ENCODE peak calls at places on chromosomes 2 and 18, in four cellular contexts. R, S, F and C are unnamed samples.

GRCh38 chr2:32061973-32062861 is 1.1 kb upstream of the SPAST start:
- DNase-seq in S (peak; percentile 40), F (peak; percentile 20), R (peak; percentile 43), C (no peak)

GRCh38 chr2:68745006-68745405 is 10.4 kb downstream of the ARHGAP25 start:
- DNase-seq in F (no peak), R (no peak), S (no peak), C (no peak)

GRCh38 chr2:20490300-20491181 is 43.7 kb downstream of the RHOB start:
- DNase-seq in F (no peak), R (no peak), S (peak; percentile 85), C (no peak)

GRCh38 chr2:232927041-232927792 is 57.2 kb downstream of the SNORC start:
- DNase-seq in R (peak; percentile 27), F (no peak), S (peak; percentile 27), C (no peak)

GRCh38 chr18:51253476-51253875 is 56.0 kb upstream of the MEX3C start:
- DNase-seq in R (no peak), S (no peak), F (no peak), C (no peak)

GRCh38 chr2:100580474-100581264 is 17.9 kb downstream of the PDCL3 start:
- DNase-seq in R (no peak), S (no peak), F (peak; percentile 46), C (peak; percentile 81)

GRCh38 chr2:183665976-183666375 is 541.7 kb downstream of the NUP35 start:
- DNase-seq in R (peak; percentile 54), S (no peak), F (no peak), C (no peak)

GRCh38 chr2:209688388-209688787 is 83.2 kb upstream of the UNC80 start:
- DNase-seq in R (no peak), S (no peak), F (no peak), C (no peak)

GRCh38 chr18:74905245-74905644 is 303.7 kb downstream of the PTGR3 start:
- DNase-seq in R (no peak), S (no peak), F (no peak), C (no peak)

GRCh38 chr2:138087761-138088602 is 123.7 kb downstream of the HNMT start:
- DNase-seq in R (no peak), F (no peak), S (no peak), C (no peak)

GRCh38 chr2:197908940-197909339 is 104.5 kb downstream of the PLCL1 start:
- DNase-seq in S (no peak), R (no peak), F (no peak), C (no peak)

GRCh38 chr18:32440478-32440877 is 30.2 kb downstream of the GAREM1 start:
- DNase-seq in F (no peak), R (no peak), S (no peak), C (no peak)

GRCh38 chr2:26412091-26412673 is 10.5 kb downstream of the DRC1 start:
- DNase-seq in F (peak; percentile 11), R (no peak), S (no peak), C (no peak)

GRCh38 chr18:57803119-57803969 is at the start of gene ATP8B1:
- DNase-seq in R (peak; percentile 82), S (peak; percentile 65), F (peak; percentile 17), C (no peak)

GRCh38 chr2:44753552-44754285 is 187.8 kb upstream of the SIX3 start:
- DNase-seq in F (peak; percentile 31), R (no peak), S (no peak), C (no peak)

GRCh38 chr2:199384043-199384442 is 73.7 kb downstream of the SATB2 start:
- DNase-seq in R (no peak), F (no peak), S (no peak), C (no peak)

GRCh38 chr2:242020196-242021004 is 150.9 kb downstream of the RTP5 start:
- DNase-seq in R (peak; percentile 55), S (no peak), F (no peak), C (no peak)

GRCh38 chr18:35572644-35573043 is 8.9 kb upstream of the GALNT1 start:
- DNase-seq in R (peak; percentile 22), F (no peak), S (no peak), C (no peak)

GRCh38 chr18:59846814-59847490 is 52.8 kb upstream of the PMAIP1 start:
- DNase-seq in F (peak; percentile 64), S (no peak), R (peak; percentile 86), C (no peak)

GRCh38 chr2:229921101-229921891 is 513 bp downstream of the TRIP12 start:
- DNase-seq in S (peak; percentile 76), R (peak; percentile 85), F (peak; percentile 76), C (peak; percentile 63)

GRCh38 chr2:219111375-219112069 is 49.1 kb downstream of the NHEJ1 start:
- DNase-seq in R (no peak), F (no peak), S (no peak), C (no peak)

GRCh38 chr2:57598552-57598951 is 448.1 kb upstream of the VRK2 start:
- DNase-seq in R (no peak), S (no peak), F (no peak), C (no peak)

GRCh38 chr2:67057901-67058703 is 339.0 kb upstream of the ETAA1 start:
- DNase-seq in R (no peak), F (no peak), S (no peak), C (no peak)

GRCh38 chr18:11040823-11041712 is 108.3 kb downstream of the PIEZO2 start:
- DNase-seq in F (peak; percentile 11), R (peak; percentile 44), S (no peak), C (no peak)

GRCh38 chr2:10919415-10919775 is 7.7 kb downstream of the KCNF1 start:
- DNase-seq in R (no peak), S (no peak), F (no peak), C (no peak)